ENCODE peak calls at places on chromosomes 12 and 14, in eight cellular contexts. F is H7, M is heart right ventricle, Y is kidney tubule cell, X is right lobe of liver, A is A549, L is ELR, S is tibial artery. E is an unnamed sample.

GRCh38 chr12:65787056-65787855 is 37.0 kb upstream of the HMGA2 start:
- DNase-seq in F (no peak), M (peak; percentile 16), Y (no peak), X (no peak), A (no peak), L (no peak), S (no peak), E (no peak)

GRCh38 chr12:127984386-127985055 is 282.4 kb upstream of the TMEM132C start:
- DNase-seq in F (no peak), M (no peak), Y (no peak), X (no peak), A (no peak), L (peak; percentile 66), S (no peak), E (no peak)

GRCh38 chr12:118964988-118965387 is 16.4 kb upstream of the SRRM4 start:
- DNase-seq in F (no peak), M (no peak), Y (no peak), X (no peak), A (no peak), L (no peak), S (no peak), E (no peak)

GRCh38 chr12:3837049-3837448 is 36.1 kb downstream of the PARP11 start:
- DNase-seq in F (peak; percentile 51), M (no peak), Y (no peak), X (no peak), A (no peak), L (no peak), S (no peak), E (no peak)

GRCh38 chr12:108724054-108724889 is 7.0 kb downstream of the CORO1C start:
- DNase-seq in F (no peak), M (no peak), Y (peak; percentile 82), X (no peak), A (no peak), L (peak; percentile 86), S (no peak), E (peak; percentile 55)

GRCh38 chr12:87430444-87430843 is 598.8 kb downstream of the C12orf50 start:
- DNase-seq in F (no peak), M (no peak), Y (peak; percentile 14), X (no peak), A (no peak), L (no peak), S (no peak), E (no peak)

GRCh38 chr12:93978553-93978952 is 169.8 kb upstream of the PLXNC1 start:
- DNase-seq in F (no peak), M (no peak), Y (peak; percentile 17), X (no peak), A (no peak), L (peak; percentile 73), S (no peak), E (no peak)

GRCh38 chr14:22432348-22432976 is 156.6 kb downstream of the DAD1 start:
- DNase-seq in F (no peak), M (no peak), Y (peak; percentile 97), X (no peak), A (peak; percentile 41), L (peak; percentile 82), S (peak; percentile 67), E (no peak)

GRCh38 chr12:56645201-56645716 is 525 bp downstream of the ATP5F1B start:
- DNase-seq in F (peak; percentile 39), M (no peak), Y (no peak), X (peak; percentile 40), A (no peak), L (peak; percentile 38), S (no peak), E (no peak)

GRCh38 chr12:111298583-111299436 is 70.1 kb downstream of the PHETA1 start:
- DNase-seq in F (peak; percentile 95), M (peak; percentile 35), Y (peak; percentile 44), X (peak; percentile 49), A (peak; percentile 74), L (peak; percentile 75), S (no peak), E (peak; percentile 68)

GRCh38 chr12:50923361-50924130 is 28.8 kb upstream of the HIGD1C start:
- DNase-seq in F (no peak), M (no peak), Y (no peak), X (no peak), A (no peak), L (no peak), S (no peak), E (no peak)

GRCh38 chr12:116717466-116718457 is 20.1 kb downstream of the SPRING1 start:
- DNase-seq in F (no peak), M (peak; percentile 55), Y (peak; percentile 57), X (no peak), A (no peak), L (no peak), S (peak; percentile 76), E (no peak)

GRCh38 chr12:9673404-9674225 is 4.1 kb downstream of the CLEC2D start:
- DNase-seq in F (peak; percentile 13), M (peak; percentile 67), Y (peak; percentile 92), X (peak; percentile 41), A (peak; percentile 18), L (peak; percentile 88), S (peak; percentile 74), E (peak; percentile 87)

GRCh38 chr14:106024983-106025604 is 498.7 kb downstream of the TMEM121 start:
- DNase-seq in F (no peak), M (no peak), Y (no peak), X (no peak), A (no peak), L (no peak), S (no peak), E (no peak)

GRCh38 chr14:21455592-21455911 is 371 bp downstream of the CHD8 start:
- DNase-seq in F (no peak), M (no peak), Y (no peak), X (no peak), A (no peak), L (no peak), S (no peak), E (no peak)

GRCh38 chr12:29762637-29763300 is 21.0 kb downstream of the TMTC1 start:
- DNase-seq in F (no peak), M (peak; percentile 38), Y (no peak), X (no peak), A (no peak), L (no peak), S (no peak), E (no peak)

GRCh38 chr14:58866386-58866785 is 228.6 kb downstream of the DACT1 start:
- DNase-seq in F (no peak), M (no peak), Y (peak; percentile 12), X (no peak), A (no peak), L (no peak), S (no peak), E (no peak)

GRCh38 chr12:51205350-51205749 is 12.5 kb downstream of the POU6F1 start:
- DNase-seq in F (no peak), M (no peak), Y (no peak), X (no peak), A (no peak), L (no peak), S (no peak), E (no peak)

GRCh38 chr14:68377459-68377858 is 415.4 kb downstream of the ZFP36L1 start:
- DNase-seq in F (no peak), M (peak; percentile 54), Y (no peak), X (peak; percentile 41), A (no peak), L (no peak), S (peak; percentile 76), E (no peak)

GRCh38 chr14:31930070-31930469 is 147.0 kb upstream of the ARHGAP5 start:
- DNase-seq in F (no peak), M (no peak), Y (no peak), X (no peak), A (no peak), L (no peak), S (no peak), E (no peak)

GRCh38 chr12:55817352-55818139 is at the start of the genes ORMDL2 and SARNP:
- DNase-seq in F (peak; percentile 95), M (peak; percentile 92), Y (peak; percentile 100), X (peak; percentile 96), A (peak; percentile 99), L (peak; percentile 100), S (peak; percentile 99), E (peak; percentile 94)

GRCh38 chr14:100850841-100851585 is 25.1 kb downstream of the MEG3 start:
- DNase-seq in F (peak; percentile 92), M (peak; percentile 69), Y (peak; percentile 56), X (peak; percentile 82), A (peak; percentile 69), L (peak; percentile 58), S (peak; percentile 78), E (peak; percentile 91)

GRCh38 chr12:58206876-58207275 is 265.5 kb downstream of the ATP23 start:
- DNase-seq in F (no peak), M (no peak), Y (no peak), X (no peak), A (no peak), L (no peak), S (no peak), E (no peak)

GRCh38 chr12:40170593-40170992 is 54.2 kb upstream of the LRRK2 start:
- DNase-seq in F (no peak), M (no peak), Y (peak; percentile 74), X (no peak), A (no peak), L (no peak), S (no peak), E (no peak)

GRCh38 chr14:33271891-33272290 is 333.2 kb downstream of the NPAS3 start:
- DNase-seq in F (no peak), M (no peak), Y (no peak), X (no peak), A (no peak), L (no peak), S (no peak), E (no peak)

GRCh38 chr14:59125156-59125555 is 63.3 kb upstream of the DAAM1 start:
- DNase-seq in F (no peak), M (no peak), Y (no peak), X (no peak), A (no peak), L (no peak), S (no peak), E (no peak)

GRCh38 chr12:110932048-110932447 is 11.7 kb upstream of the MYL2 start:
- DNase-seq in F (peak; percentile 65), M (no peak), Y (no peak), X (no peak), A (no peak), L (peak; percentile 24), S (no peak), E (no peak)

GRCh38 chr12:106226884-106227640 is 20.8 kb downstream of the CKAP4 start:
- DNase-seq in F (peak; percentile 81), M (no peak), Y (peak; percentile 64), X (no peak), A (peak; percentile 87), L (peak; percentile 73), S (no peak), E (no peak)

GRCh38 chr12:131223171-131223761 is 269.6 kb downstream of the ADGRD1 start:
- DNase-seq in F (no peak), M (no peak), Y (no peak), X (no peak), A (no peak), L (no peak), S (peak; percentile 58), E (no peak)

GRCh38 chr14:73290279-73290678 is 53.0 kb downstream of the PAPLN start:
- DNase-seq in F (no peak), M (no peak), Y (no peak), X (no peak), A (no peak), L (peak; percentile 14), S (no peak), E (no peak)

GRCh38 chr12:110774824-110775223 is 32.1 kb upstream of the PPP1CC start:
- DNase-seq in F (no peak), M (no peak), Y (no peak), X (no peak), A (no peak), L (no peak), S (no peak), E (no peak)

E was measured in stimulated activated effector memory CD8-positive, alpha-beta T cell treated with anti-CD3 and anti-CD28 coated beads, Interleukin-12 subunit alpha, Interleukin-12 subunit beta, amount 100 ng/mL, for 72 hours.